ENCODE peak calls at places on chromosomes 6 and 20, in eight cellular contexts. I is HCT116, K is GM23338, U is GM12878, L is upper lobe of left lung, W is HepG2, Z is K562, B is Panc1. H is an unnamed sample. For H3K27me3, the result is how much of the 10 kb centered on the place peaks cover.

GRCh38 chr6:54019860-54020259 is 91.4 kb upstream of the MLIP start:
- ATAC-seq in I (no peak), K (no peak), U (no peak), L (no peak), W (no peak), Z (no peak), B (no peak), H (no peak)

GRCh38 chr6:24833711-24834386 is 35.1 kb upstream of the ARMH2 start:
- ATAC-seq in I (no peak), K (no peak), U (no peak), L (no peak), W (no peak), Z (no peak), B (no peak), H (no peak)

GRCh38 chr20:60057123-60057865 is 99.1 kb downstream of the CDH26 start:
- ATAC-seq in I (peak), K (peak), U (peak), L (peak), W (peak), Z (peak), B (peak), H (no peak)

GRCh38 chr6:43746613-43747101 is 23.4 kb upstream of the VEGFA start:
- ATAC-seq in I (no peak), K (no peak), U (no peak), L (no peak), W (no peak), Z (no peak), B (no peak), H (peak)

GRCh38 chr6:106141441-106142237 is 55.5 kb downstream of the PRDM1 start:
- ATAC-seq in I (peak), K (no peak), U (peak), L (peak), W (no peak), Z (peak), B (no peak), H (no peak)

GRCh38 chr6:158793432-158793831 is 25.7 kb downstream of the EZR start:
- ATAC-seq in I (peak), K (peak), U (peak), L (no peak), W (peak), Z (peak), B (peak), H (no peak)

GRCh38 chr6:25156123-25156522 is 123.1 kb upstream of the CARMIL1 start:
- ATAC-seq in I (no peak), K (no peak), U (no peak), L (no peak), W (no peak), Z (no peak), B (no peak), H (no peak)

GRCh38 chr6:40148882-40149573 is 214.8 kb upstream of the MOCS1 start:
- ATAC-seq in I (no peak), K (no peak), U (peak), L (no peak), W (no peak), Z (no peak), B (no peak), H (no peak)

GRCh38 chr6:29872791-29873190 is 45.2 kb downstream of the HLA-G start:
- ATAC-seq in I (no peak), K (no peak), U (no peak), L (no peak), W (peak), Z (no peak), B (no peak), H (no peak)

DNA sequence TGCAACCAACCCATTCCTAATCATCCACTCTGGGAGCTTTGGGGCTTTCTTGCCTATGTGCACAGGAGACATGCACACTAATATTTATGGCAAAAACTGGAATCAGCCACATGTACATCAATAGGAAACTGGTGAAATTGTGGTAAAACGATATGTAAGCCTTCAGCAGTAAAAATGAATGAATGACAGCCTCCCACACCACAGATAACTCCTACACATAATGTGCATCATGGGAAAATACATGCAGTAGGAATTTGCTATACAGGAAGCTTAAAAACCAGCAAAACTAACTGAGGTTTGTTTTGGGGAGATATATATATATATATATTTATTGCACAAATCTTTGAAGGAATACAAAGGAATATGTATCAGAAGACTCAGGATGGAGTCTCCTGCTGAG is 47.6 kb downstream of the HLA-G start:
- ATAC-seq in I (no peak), K (no peak), U (no peak), L (no peak), W (no peak), Z (no peak), B (no peak), H (no peak)
- H3K27me3 ChIP-seq in I (under half), K (under half), U (under half), L (under half), W (under half), Z (under half), B (under half), H (under half)

GRCh38 chr6:119350202-119351004 is 842 bp upstream of the MAN1A1 start:
- ATAC-seq in I (peak), K (peak), U (peak), L (peak), W (peak), Z (peak), B (peak), H (peak)
- TF ChIP-seq POLR2AphosphoS5 in I (no peak), K (no peak), U (no peak), L (no peak), W (no peak), Z (no peak), B (no peak), H (peak)

DNA sequence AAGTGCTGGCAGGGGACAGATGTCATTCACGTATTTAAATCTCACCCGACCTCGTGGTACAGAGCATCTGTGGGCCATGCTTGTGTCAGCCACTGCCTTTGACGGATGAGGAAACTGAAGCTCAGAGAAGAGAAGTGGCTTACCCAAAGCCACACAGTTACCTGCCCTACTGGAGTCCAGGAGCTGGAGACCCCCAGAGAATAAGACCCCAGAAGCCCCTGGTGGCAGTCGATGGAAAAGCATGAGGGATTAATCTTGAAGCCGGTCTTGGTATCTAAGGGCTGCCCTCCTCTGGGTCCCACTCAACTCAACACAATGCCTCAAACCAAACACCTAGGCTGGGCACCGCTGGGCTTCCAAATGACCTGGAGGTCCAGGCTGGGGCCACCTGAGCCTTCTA is 83.1 kb downstream of the GRM4 start:
- ATAC-seq in I (no peak), K (peak), U (no peak), L (no peak), W (no peak), Z (no peak), B (no peak), H (no peak)
- TF ChIP-seq CTCF in I (peak), K (peak), U (no peak), L (no peak), W (no peak), Z (no peak), B (peak), H (no peak)

GRCh38 chr6:56024931-56025330 is 149.5 kb upstream of the BMP5 start:
- ATAC-seq in I (no peak), K (no peak), U (no peak), L (no peak), W (no peak), Z (no peak), B (no peak), H (no peak)

GRCh38 chr6:56025785-56026184 is 150.4 kb upstream of the BMP5 start:
- ATAC-seq in I (no peak), K (no peak), U (no peak), L (no peak), W (no peak), Z (no peak), B (no peak), H (no peak)

GRCh38 chr6:56021943-56022342 is 146.6 kb upstream of the BMP5 start:
- ATAC-seq in I (no peak), K (peak), U (no peak), L (no peak), W (no peak), Z (no peak), B (no peak), H (no peak)

GRCh38 chr6:56022678-56023077 is 147.3 kb upstream of the BMP5 start:
- ATAC-seq in I (no peak), K (no peak), U (no peak), L (no peak), W (no peak), Z (no peak), B (no peak), H (no peak)

DNA sequence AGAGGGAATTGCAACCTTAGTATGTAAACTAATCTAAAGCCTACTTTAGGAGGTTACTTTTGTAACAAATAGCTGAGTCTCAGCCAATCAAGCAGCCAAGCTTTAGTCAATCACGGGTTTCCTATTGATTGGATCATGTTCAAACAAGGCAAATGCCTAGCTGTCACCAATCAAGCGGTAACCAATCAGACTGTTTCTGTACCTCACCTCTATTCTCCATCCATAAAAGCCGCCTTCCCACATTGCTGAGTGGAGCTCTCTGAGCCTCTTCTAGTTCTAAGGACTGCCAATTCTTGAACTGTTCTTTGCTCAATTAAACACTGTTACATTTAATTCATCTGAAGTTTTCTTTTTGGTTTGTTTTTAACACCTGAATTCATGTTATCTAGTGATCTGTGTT is 148.4 kb upstream of the BMP5 start:
- ATAC-seq in I (no peak), K (peak), U (no peak), L (no peak), W (no peak), Z (no peak), B (no peak), H (no peak)
- H3K27me3 ChIP-seq in I (under half), K (under half), U (under half), L (under half), W (under half), Z (under half), B (under half), H (under half)

DNA sequence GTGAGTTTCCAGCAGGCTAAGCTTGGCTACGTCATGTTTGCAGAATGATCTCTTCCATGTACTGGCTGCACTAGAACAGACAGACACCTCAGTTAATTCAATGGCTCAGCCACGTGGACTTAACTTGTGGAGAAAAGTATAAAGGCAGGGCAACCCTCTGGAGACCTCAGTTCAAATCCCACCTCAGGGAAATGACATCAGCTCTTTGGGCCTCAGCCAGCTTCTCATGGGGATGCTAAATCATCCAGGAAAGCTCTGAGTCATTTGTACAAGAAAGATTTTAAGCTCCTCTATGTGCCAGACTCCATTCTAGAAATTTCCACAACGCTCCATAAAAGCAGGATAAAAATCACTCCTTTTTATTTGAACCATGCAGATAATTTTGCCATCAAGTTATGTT is 128.5 kb upstream of the SALL4 start:
- ATAC-seq in I (no peak), K (no peak), U (no peak), L (no peak), W (no peak), Z (no peak), B (no peak), H (no peak)
- TF ChIP-seq POLR2AphosphoS5 in I (no peak), K (no peak), U (no peak), L (no peak), W (no peak), Z (no peak), B (no peak), H (no peak)

GRCh38 chr6:1420382-1420781 is 31.0 kb downstream of the FOXF2 start:
- ATAC-seq in I (no peak), K (no peak), U (no peak), L (no peak), W (no peak), Z (no peak), B (no peak), H (no peak)

GRCh38 chr6:1422290-1422689 is 32.9 kb downstream of the FOXF2 start:
- ATAC-seq in I (no peak), K (no peak), U (no peak), L (no peak), W (no peak), Z (no peak), B (no peak), H (no peak)

GRCh38 chr6:1423578-1423977 is 34.2 kb downstream of the FOXF2 start:
- ATAC-seq in I (no peak), K (no peak), U (no peak), L (no peak), W (peak), Z (no peak), B (peak), H (no peak)

GRCh38 chr6:1426416-1426815 is 37.0 kb downstream of the FOXF2 start:
- ATAC-seq in I (no peak), K (no peak), U (no peak), L (no peak), W (no peak), Z (no peak), B (no peak), H (no peak)

GRCh38 chr6:1424306-1424927 is 35.0 kb downstream of the FOXF2 start:
- ATAC-seq in I (peak), K (peak), U (peak), L (peak), W (peak), Z (peak), B (peak), H (peak)
- TF ChIP-seq CTCF in I (peak), K (peak), U (peak), L (peak), W (peak), Z (peak), B (peak), H (peak)

GRCh38 chr6:90068835-90069478 is 174.7 kb downstream of the GJA10 start:
- ATAC-seq in I (no peak), K (no peak), U (no peak), L (no peak), W (no peak), Z (no peak), B (no peak), H (no peak)

GRCh38 chr6:90072501-90072900 is 178.2 kb downstream of the GJA10 start:
- ATAC-seq in I (no peak), K (no peak), U (no peak), L (no peak), W (no peak), Z (no peak), B (no peak), H (no peak)

GRCh38 chr6:90074161-90074560 is 179.9 kb downstream of the GJA10 start:
- ATAC-seq in I (no peak), K (no peak), U (no peak), L (no peak), W (no peak), Z (no peak), B (no peak), H (no peak)

GRCh38 chr6:90076471-90076870 is 182.2 kb downstream of the GJA10 start:
- ATAC-seq in I (no peak), K (no peak), U (no peak), L (no peak), W (no peak), Z (no peak), B (no peak), H (no peak)

GRCh38 chr6:90072961-90073464 is 178.7 kb downstream of the GJA10 start:
- ATAC-seq in I (no peak), K (no peak), U (no peak), L (no peak), W (no peak), Z (no peak), B (no peak), H (no peak)
- H3K27me3 ChIP-seq in I (under half), K (under half), U (under half), L (under half), W (under half), Z (under half), B (under half), H (under half)

DNA sequence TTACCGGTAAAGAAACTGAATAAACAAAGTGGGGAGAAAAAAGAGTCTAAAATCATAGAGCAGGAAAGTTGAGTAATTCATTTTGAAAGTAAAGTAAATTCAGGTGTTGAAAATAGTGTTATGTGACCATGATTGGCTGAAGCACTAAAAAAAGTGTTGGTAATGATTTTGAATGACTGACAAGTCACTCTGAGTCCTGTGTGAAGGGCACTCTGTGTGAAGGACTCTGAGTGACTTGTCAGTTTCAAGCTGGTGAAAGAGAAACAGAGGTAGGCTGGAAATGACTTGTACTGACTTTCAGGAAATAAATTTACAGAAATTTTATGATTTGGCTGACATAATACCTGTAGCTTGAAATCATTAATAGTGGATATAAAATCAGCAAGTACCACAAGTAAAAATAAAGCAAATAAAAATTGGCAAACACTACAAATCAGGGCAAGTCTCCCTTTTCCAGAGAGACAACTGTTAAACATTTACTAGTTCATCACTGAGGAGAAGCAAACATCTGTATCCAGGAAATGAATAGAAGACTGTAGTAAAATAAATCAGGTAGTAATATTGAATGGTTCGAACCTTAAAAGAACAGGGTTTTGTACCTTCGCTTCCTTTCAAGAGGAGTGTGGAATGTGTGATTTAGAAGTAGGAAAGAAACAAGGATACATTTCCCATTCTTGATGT is 630.6 kb downstream of the GRIK2 start:
- ATAC-seq in I (no peak), K (no peak), U (no peak), L (peak), W (no peak), Z (no peak), B (no peak), H (no peak)
- TF ChIP-seq POLR2AphosphoS5 in I (no peak), K (no peak), U (no peak), L (no peak), W (no peak), Z (no peak), B (no peak), H (no peak)

GRCh38 chr20:32957451-32957850 is 46.8 kb downstream of the SUN5 start:
- ATAC-seq in I (no peak), K (no peak), U (no peak), L (no peak), W (no peak), Z (no peak), B (no peak), H (no peak)

GRCh38 chr20:32960222-32960518 is 44.1 kb downstream of the SUN5 start:
- ATAC-seq in I (no peak), K (no peak), U (no peak), L (no peak), W (no peak), Z (no peak), B (no peak), H (no peak)

GRCh38 chr20:32960849-32961731 is 43.1 kb downstream of the SUN5 start:
- ATAC-seq in I (no peak), K (no peak), U (no peak), L (no peak), W (peak), Z (no peak), B (no peak), H (no peak)

GRCh38 chr20:32958574-32958973 is 45.7 kb downstream of the SUN5 start:
- ATAC-seq in I (no peak), K (no peak), U (no peak), L (no peak), W (no peak), Z (no peak), B (no peak), H (no peak)

DNA sequence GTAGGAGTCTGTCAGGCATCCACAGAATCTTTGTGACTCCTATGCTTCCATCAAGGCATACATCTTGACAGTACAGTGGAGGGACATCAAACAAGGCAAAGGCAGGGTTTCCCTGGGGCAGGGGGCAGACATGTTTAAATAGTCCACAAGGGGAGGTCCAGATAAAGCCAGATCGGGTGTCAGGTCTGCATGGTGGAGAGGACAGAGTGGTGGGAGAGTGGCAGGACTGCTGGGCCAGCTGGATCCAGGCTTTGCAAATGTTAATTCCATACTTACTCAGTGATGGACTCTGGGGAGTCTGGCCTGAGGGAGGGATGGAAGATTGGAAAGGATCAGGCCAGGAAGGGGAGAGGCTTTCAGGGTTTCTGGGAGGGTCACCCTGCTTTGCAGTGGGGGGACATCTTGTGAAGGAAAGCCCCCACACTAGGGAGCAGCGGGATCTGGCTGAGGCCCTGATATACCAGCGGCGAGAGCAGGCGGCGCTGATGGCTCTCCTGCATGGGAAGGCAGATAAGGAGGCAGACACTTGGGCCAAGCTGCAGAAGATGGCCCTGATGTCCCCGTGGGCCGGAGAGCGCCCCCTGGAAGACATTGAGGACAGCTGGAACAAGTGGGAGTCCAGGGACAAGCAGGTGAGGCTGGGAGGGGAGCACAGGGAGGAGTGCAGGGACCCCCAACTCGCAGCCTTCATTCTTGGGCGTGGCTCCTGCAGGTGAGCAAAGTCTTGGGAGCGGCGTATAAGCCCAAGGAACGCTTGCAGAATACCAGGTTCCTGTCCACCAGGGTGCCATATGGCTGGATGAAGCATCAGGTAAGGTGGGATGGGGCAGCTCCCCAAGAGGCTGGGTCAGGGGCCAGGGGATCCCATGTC is 44.6 kb downstream of the SUN5 start:
- ATAC-seq in I (no peak), K (no peak), U (no peak), L (no peak), W (no peak), Z (peak), B (no peak), H (no peak)
- TF ChIP-seq CTCF in I (no peak), K (peak), U (no peak), L (no peak), W (peak), Z (peak), B (no peak), H (no peak)

GRCh38 chr20:54339093-54339492 is 131.2 kb downstream of the PFDN4 start:
- ATAC-seq in I (no peak), K (no peak), U (no peak), L (no peak), W (no peak), Z (no peak), B (no peak), H (no peak)

GRCh38 chr20:54343073-54343472 is 132.3 kb upstream of the DOK5 start:
- ATAC-seq in I (no peak), K (no peak), U (no peak), L (no peak), W (no peak), Z (no peak), B (no peak), H (no peak)

GRCh38 chr20:54340206-54340605 is 132.3 kb downstream of the PFDN4 start:
- ATAC-seq in I (no peak), K (no peak), U (no peak), L (no peak), W (no peak), Z (no peak), B (no peak), H (no peak)

GRCh38 chr20:54342258-54342782 is 133.1 kb upstream of the DOK5 start:
- ATAC-seq in I (no peak), K (no peak), U (no peak), L (no peak), W (no peak), Z (no peak), B (no peak), H (no peak)

GRCh38 chr20:54340667-54341081 is 132.8 kb downstream of the PFDN4 start:
- ATAC-seq in I (no peak), K (no peak), U (no peak), L (no peak), W (no peak), Z (no peak), B (no peak), H (no peak)
- H3K27me3 ChIP-seq in I (under half), K (under half), U (under half), L (under half), W (under half), Z (under half), B (under half), H (under half)

H was measured in gastroesophageal sphincter.